ENCODE peak calls at places on chromosome 3, in four cellular contexts. One of them, this sample, is unnamed.

GRCh38 chr3:113546414-113546893 is 14.1 kb downstream of the SIDT1 start:
- DNase-seq in AG08395: no peak
- DNase-seq in AG09309: no peak
- DNase-seq in effector memory CD8-positive, alpha-beta T cell: no peak
- DNase-seq in this sample: no peak

GRCh38 chr3:142857056-142857455 is 31.8 kb downstream of the PCOLCE2 start:
- DNase-seq in AG08395: peak; percentile 6
- DNase-seq in effector memory CD8-positive, alpha-beta T cell: no peak
- DNase-seq in AG09309: no peak
- DNase-seq in this sample: peak; percentile 38

GRCh38 chr3:186255703-186256331 is 106.2 kb downstream of the DGKG start:
- DNase-seq in effector memory CD8-positive, alpha-beta T cell: no peak
- DNase-seq in AG08395: no peak
- DNase-seq in AG09309: no peak
- DNase-seq in this sample: no peak

GRCh38 chr3:196650740-196651311 is 11.3 kb downstream of the NRROS start:
- DNase-seq in effector memory CD8-positive, alpha-beta T cell: no peak
- DNase-seq in AG08395: peak; percentile 99
- DNase-seq in AG09309: peak; percentile 94
- DNase-seq in this sample: peak; percentile 93

GRCh38 chr3:157502916-157503620 is at the start of gene VEPH1:
- DNase-seq in effector memory CD8-positive, alpha-beta T cell: no peak
- DNase-seq in AG09309: no peak
- DNase-seq in AG08395: no peak
- DNase-seq in this sample: peak; percentile 35

GRCh38 chr3:170529346-170529745 is 56.5 kb downstream of the SLC7A14 start:
- DNase-seq in effector memory CD8-positive, alpha-beta T cell: no peak
- DNase-seq in AG08395: no peak
- DNase-seq in AG09309: no peak
- DNase-seq in this sample: no peak

GRCh38 chr3:73729969-73730440 is 105.3 kb upstream of the PDZRN3 start:
- DNase-seq in AG09309: no peak
- DNase-seq in AG08395: no peak
- DNase-seq in effector memory CD8-positive, alpha-beta T cell: no peak
- DNase-seq in this sample: no peak

GRCh38 chr3:9727041-9727595 is 4.4 kb upstream of the BRPF1 start:
- DNase-seq in AG08395: no peak
- DNase-seq in AG09309: no peak
- DNase-seq in effector memory CD8-positive, alpha-beta T cell: peak; percentile 48
- DNase-seq in this sample: no peak

GRCh38 chr3:97125902-97126499 is 311.6 kb downstream of the EPHA6 start:
- DNase-seq in effector memory CD8-positive, alpha-beta T cell: no peak
- DNase-seq in AG09309: no peak
- DNase-seq in AG08395: no peak
- DNase-seq in this sample: no peak

GRCh38 chr3:146160233-146160963 is 586 bp downstream of the PLOD2 start:
- DNase-seq in effector memory CD8-positive, alpha-beta T cell: no peak
- DNase-seq in AG08395: peak; percentile 73
- DNase-seq in AG09309: peak; percentile 38
- DNase-seq in this sample: peak; percentile 85

GRCh38 chr3:43953814-43954241 is 263.1 kb downstream of the ABHD5 start:
- DNase-seq in AG09309: peak; percentile 25
- DNase-seq in effector memory CD8-positive, alpha-beta T cell: no peak
- DNase-seq in AG08395: peak; percentile 72
- DNase-seq in this sample: peak; percentile 59

GRCh38 chr3:164460851-164461250 is 617.4 kb downstream of the SI start:
- DNase-seq in AG08395: no peak
- DNase-seq in effector memory CD8-positive, alpha-beta T cell: no peak
- DNase-seq in AG09309: no peak
- DNase-seq in this sample: no peak

GRCh38 chr3:131794766-131795381 is 239.9 kb downstream of the CPNE4 start:
- DNase-seq in effector memory CD8-positive, alpha-beta T cell: peak; percentile 1
- DNase-seq in AG09309: peak; percentile 31
- DNase-seq in AG08395: peak; percentile 67
- DNase-seq in this sample: peak; percentile 65

GRCh38 chr3:94607778-94608177 is 544.9 kb downstream of the NSUN3 start:
- DNase-seq in AG09309: no peak
- DNase-seq in AG08395: no peak
- DNase-seq in effector memory CD8-positive, alpha-beta T cell: no peak
- DNase-seq in this sample: no peak

GRCh38 chr3:85808750-85809149 is 850.0 kb downstream of the CADM2 start:
- DNase-seq in AG09309: no peak
- DNase-seq in effector memory CD8-positive, alpha-beta T cell: no peak
- DNase-seq in AG08395: no peak
- DNase-seq in this sample: no peak

GRCh38 chr3:169771651-169772529 is 1.3 kb upstream of the MYNN start:
- DNase-seq in effector memory CD8-positive, alpha-beta T cell: peak; percentile 75
- DNase-seq in AG09309: peak; percentile 40
- DNase-seq in AG08395: peak; percentile 41
- DNase-seq in this sample: peak; percentile 65

GRCh38 chr3:88732211-88732610 is 375.2 kb upstream of the EPHA3 start:
- DNase-seq in effector memory CD8-positive, alpha-beta T cell: no peak
- DNase-seq in AG09309: no peak
- DNase-seq in AG08395: no peak
- DNase-seq in this sample: no peak

GRCh38 chr3:71010731-71011455 is 572.6 kb downstream of the FOXP1 start:
- DNase-seq in AG09309: no peak
- DNase-seq in effector memory CD8-positive, alpha-beta T cell: peak; percentile 15
- DNase-seq in AG08395: no peak
- DNase-seq in this sample: no peak

GRCh38 chr3:187186801-187187421 is 10.4 kb upstream of the RTP1 start:
- DNase-seq in AG09309: peak; percentile 50
- DNase-seq in AG08395: peak; percentile 81
- DNase-seq in effector memory CD8-positive, alpha-beta T cell: no peak
- DNase-seq in this sample: peak; percentile 85

GRCh38 chr3:53044371-53045106 is 1.3 kb downstream of the SFMBT1 start:
- DNase-seq in AG09309: no peak
- DNase-seq in effector memory CD8-positive, alpha-beta T cell: peak; percentile 41
- DNase-seq in AG08395: peak; percentile 11
- DNase-seq in this sample: peak; percentile 5